ENCODE peak calls at places on chromosomes 13 and 19, in nine cellular contexts. R, F, B, Z, Y, Q, V, A and E are unnamed samples.

GRCh38 chr19:8261881-8262280 is 46.3 kb downstream of the CD320 start:
- DNase-seq in R (peak; percentile 23), F (no peak), B (no peak), Z (peak; percentile 52), Y (no peak), Q (no peak), V (peak; percentile 18), A (no peak), E (no peak)

GRCh38 chr13:50437252-50437651 is 406.2 kb downstream of the DLEU7 start:
- DNase-seq in R (no peak), F (no peak), B (no peak), Z (no peak), Y (no peak), Q (peak; percentile 87), V (no peak), A (no peak), E (no peak)

GRCh38 chr19:58182577-58182988 is 278 bp upstream of the ZNF274 start:
- DNase-seq in R (no peak), F (no peak), B (peak; percentile 98), Z (no peak), Y (no peak), Q (no peak), V (no peak), A (no peak), E (peak; percentile 74)

GRCh38 chr13:58852076-58852475 is 1220.5 kb downstream of the PCDH17 start:
- DNase-seq in R (no peak), F (no peak), B (no peak), Z (no peak), Y (no peak), Q (no peak), V (no peak), A (peak; percentile 1), E (no peak)

GRCh38 chr19:14603990-14604387 is 21.1 kb downstream of the CLEC17A start:
- DNase-seq in R (no peak), F (no peak), B (no peak), Z (no peak), Y (peak; percentile 57), Q (no peak), V (no peak), A (no peak), E (no peak)

GRCh38 chr19:7916137-7916907 is 1.7 kb downstream of the TGFBR3L start:
- DNase-seq in R (peak; percentile 42), F (no peak), B (no peak), Z (peak; percentile 89), Y (no peak), Q (no peak), V (no peak), A (no peak), E (no peak)

GRCh38 chr19:31548941-31549340 is 199.7 kb upstream of the TSHZ3 start:
- DNase-seq in R (no peak), F (no peak), B (no peak), Z (no peak), Y (no peak), Q (peak; percentile 44), V (peak; percentile 17), A (no peak), E (no peak)

GRCh38 chr13:49681837-49682236 is 9.4 kb downstream of the EBPL start:
- DNase-seq in R (no peak), F (no peak), B (no peak), Z (no peak), Y (no peak), Q (peak; percentile 55), V (no peak), A (no peak), E (no peak)

GRCh38 chr13:22047082-22047784 is 376.4 kb downstream of the FGF9 start:
- DNase-seq in R (no peak), F (no peak), B (no peak), Z (no peak), Y (no peak), Q (peak; percentile 64), V (no peak), A (no peak), E (no peak)

GRCh38 chr19:55312621-55313117 is 12.5 kb downstream of the TMEM150B start:
- DNase-seq in R (no peak), F (no peak), B (no peak), Z (no peak), Y (no peak), Q (no peak), V (no peak), A (no peak), E (no peak)

GRCh38 chr19:3669616-3670257 is 30.5 kb downstream of the PIP5K1C start:
- DNase-seq in R (no peak), F (no peak), B (no peak), Z (no peak), Y (no peak), Q (no peak), V (no peak), A (no peak), E (no peak)

GRCh38 chr13:92775631-92776030 is 451.0 kb upstream of the GPC6 start:
- DNase-seq in R (no peak), F (no peak), B (no peak), Z (no peak), Y (no peak), Q (no peak), V (no peak), A (no peak), E (no peak)

GRCh38 chr19:32241957-32242710 is 103.3 kb upstream of the ZNF507 start:
- DNase-seq in R (no peak), F (no peak), B (no peak), Z (no peak), Y (no peak), Q (no peak), V (no peak), A (no peak), E (no peak)

GRCh38 chr13:48783181-48783630 is 129.5 kb downstream of the CYSLTR2 start:
- DNase-seq in R (peak; percentile 70), F (peak; percentile 10), B (no peak), Z (peak; percentile 86), Y (peak; percentile 72), Q (peak; percentile 100), V (peak; percentile 36), A (peak; percentile 34), E (peak; percentile 12)

GRCh38 chr13:51900471-51900870 is 38.7 kb downstream of the CCDC70 start:
- DNase-seq in R (no peak), F (no peak), B (no peak), Z (no peak), Y (no peak), Q (no peak), V (no peak), A (no peak), E (no peak)

GRCh38 chr13:51905787-51906186 is 44.0 kb downstream of the CCDC70 start:
- DNase-seq in R (no peak), F (no peak), B (no peak), Z (no peak), Y (no peak), Q (no peak), V (no peak), A (no peak), E (no peak)

GRCh38 chr13:51907040-51907732 is 45.4 kb downstream of the CCDC70 start:
- DNase-seq in R (no peak), F (no peak), B (no peak), Z (no peak), Y (no peak), Q (no peak), V (no peak), A (no peak), E (no peak)

GRCh38 chr13:51906581-51906980 is 44.8 kb downstream of the CCDC70 start:
- DNase-seq in R (peak; percentile 74), F (no peak), B (no peak), Z (no peak), Y (no peak), Q (no peak), V (peak; percentile 14), A (no peak), E (no peak)

DNA sequence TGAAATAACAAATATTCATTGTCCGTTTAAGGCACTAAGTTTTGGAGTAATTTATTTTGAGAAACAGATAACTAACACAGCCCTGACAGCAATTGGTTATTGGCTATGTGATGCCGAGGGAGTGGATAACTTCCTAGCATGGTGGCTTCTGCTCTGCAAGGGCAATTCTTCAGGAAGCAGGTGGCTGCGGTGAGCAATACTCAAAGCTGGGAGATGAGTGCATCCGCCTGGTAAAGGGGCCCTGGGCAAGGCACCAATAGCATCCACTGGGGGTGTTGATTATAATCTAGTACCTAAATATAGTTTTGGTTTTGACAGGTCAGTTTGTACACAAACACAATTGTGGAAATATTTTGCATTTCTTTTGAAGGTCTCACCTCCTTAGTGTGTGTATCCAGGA is 41.0 kb downstream of the CCDC70 start:
- DNase-seq in R (no peak), F (no peak), B (no peak), Z (no peak), Y (no peak), Q (no peak), V (no peak), A (no peak), E (no peak)
- TF ChIP-seq POLR2A in R (no peak), F (no peak), B (no peak), Z (no peak), Y (no peak), Q (no peak), V (no peak), A (no peak), E (no peak)

GRCh38 chr19:46782355-46783019 is 5.9 kb downstream of the SLC1A5 start:
- DNase-seq in R (no peak), F (no peak), B (no peak), Z (no peak), Y (no peak), Q (no peak), V (no peak), A (no peak), E (no peak)
- H3K27ac ChIP-seq in R (no peak overlapping the region), F (peak overlapping the region; percentile 96), B (peak overlapping the region; percentile 53), Z (no peak overlapping the region), Y (no peak overlapping the region), Q (peak overlapping the region; percentile 5), V (peak overlapping the region; percentile 25), A (no peak overlapping the region), E (no peak overlapping the region)

DNA sequence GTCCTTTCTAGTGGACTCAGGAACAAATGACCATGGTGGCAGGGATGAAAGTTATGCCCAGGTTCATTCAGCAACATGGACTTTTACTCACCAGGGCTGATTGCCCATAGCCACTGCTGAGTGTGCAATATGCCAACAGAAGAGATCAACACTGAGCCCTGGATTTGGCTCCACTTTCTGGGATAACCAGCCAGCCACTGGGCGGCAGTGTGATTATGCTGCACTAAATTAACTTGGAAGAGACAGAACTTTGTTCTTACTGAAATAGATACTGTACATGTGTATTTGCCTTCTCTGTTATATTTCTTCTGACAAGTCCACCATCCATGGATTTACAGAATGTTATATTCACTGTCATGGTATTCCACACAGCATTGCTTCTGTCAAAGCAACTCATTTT is 257.4 kb downstream of the TDRD3 start:
- DNase-seq in R (peak; percentile 59), F (no peak), B (no peak), Z (no peak), Y (no peak), Q (no peak), V (peak; percentile 42), A (peak; percentile 56), E (no peak)
- TF ChIP-seq CTCF in R (no peak), F (peak; percentile 24), B (peak; percentile 36), Z (no peak), Y (no peak), Q (peak; percentile 22), V (peak; percentile 32), A (peak; percentile 71), E (no peak)

DNA sequence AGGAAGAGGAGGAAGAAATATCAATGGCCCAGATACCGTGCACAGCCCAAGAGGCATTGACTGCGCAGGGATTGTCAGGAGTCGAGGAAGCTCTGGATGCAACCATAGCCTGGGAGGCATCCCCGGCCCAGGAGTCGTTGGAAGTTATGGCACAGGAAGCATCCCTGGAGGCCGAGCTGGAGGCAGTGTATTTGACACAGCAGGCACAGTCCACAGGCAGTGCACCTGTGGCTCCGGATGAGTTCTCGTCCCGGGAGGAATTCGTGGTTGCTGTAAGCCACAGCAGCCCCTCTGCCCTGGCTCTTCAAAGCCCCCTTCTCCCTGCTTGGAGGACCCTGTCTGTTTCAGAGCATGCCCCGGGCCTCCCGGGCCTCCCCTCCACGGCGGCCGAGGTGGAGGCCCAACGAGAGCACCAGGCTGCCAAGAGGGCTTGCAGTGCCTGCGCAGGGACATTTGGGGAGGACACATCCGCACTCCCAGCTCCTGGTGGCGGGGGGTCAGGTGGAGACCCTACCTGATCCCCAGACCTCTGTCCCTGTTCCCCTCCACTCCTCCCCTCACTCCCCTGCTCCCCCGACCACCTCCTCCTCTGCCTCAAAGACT is 36.0 kb downstream of the KEAP1 start:
- DNase-seq in R (no peak), F (no peak), B (no peak), Z (no peak), Y (no peak), Q (no peak), V (no peak), A (no peak), E (no peak)
- TF ChIP-seq POLR2A in R (no peak), F (no peak), B (no peak), Z (no peak), Y (no peak), Q (no peak), V (no peak), A (no peak), E (no peak)